ENCODE peak calls at places on chromosome 3, in ten cellular contexts. B, I, D, F, H, U, S, W, Z and N are unnamed samples.

GRCh38 chr3:42497009-42497731 is 5.3 kb upstream of the VIPR1 start:
- DNase-seq in B (no peak), I (peak; percentile 88), D (no peak), F (no peak), H (peak; percentile 44), U (no peak), S (no peak), W (peak; percentile 34), Z (peak; percentile 72), N (peak; percentile 59)

GRCh38 chr3:127546517-127546916 is 44.0 kb downstream of the TPRA1 start:
- DNase-seq in B (peak; percentile 23), I (no peak), D (no peak), F (no peak), H (no peak), U (no peak), S (no peak), W (no peak), Z (no peak), N (no peak)

GRCh38 chr3:24086597-24087369 is 141.7 kb downstream of the NR1D2 start:
- DNase-seq in B (no peak), I (peak; percentile 66), D (no peak), F (no peak), H (peak; percentile 47), U (no peak), S (no peak), W (no peak), Z (peak; percentile 30), N (peak; percentile 53)

GRCh38 chr3:163476179-163476578 is 1602.1 kb downstream of the SI start:
- DNase-seq in B (no peak), I (peak; percentile 10), D (no peak), F (no peak), H (no peak), U (peak; percentile 16), S (no peak), W (no peak), Z (no peak), N (no peak)

GRCh38 chr3:55647086-55647485 is 160.0 kb upstream of the WNT5A start:
- DNase-seq in B (no peak), I (no peak), D (no peak), F (no peak), H (no peak), U (no peak), S (no peak), W (no peak), Z (no peak), N (no peak)

GRCh38 chr3:146640361-146640760 is 35.2 kb upstream of the PLSCR5 start:
- DNase-seq in B (no peak), I (no peak), D (no peak), F (no peak), H (no peak), U (no peak), S (no peak), W (no peak), Z (no peak), N (no peak)

GRCh38 chr3:128619146-128619890 is 31.3 kb downstream of the RPN1 start:
- DNase-seq in B (no peak), I (peak; percentile 90), D (no peak), F (no peak), H (peak; percentile 97), U (peak; percentile 90), S (no peak), W (no peak), Z (peak; percentile 64), N (peak; percentile 70)

GRCh38 chr3:25830373-25831305 is 40.7 kb downstream of the OXSM start:
- DNase-seq in B (no peak), I (no peak), D (peak; percentile 30), F (peak; percentile 44), H (no peak), U (no peak), S (no peak), W (no peak), Z (no peak), N (no peak)

DNA sequence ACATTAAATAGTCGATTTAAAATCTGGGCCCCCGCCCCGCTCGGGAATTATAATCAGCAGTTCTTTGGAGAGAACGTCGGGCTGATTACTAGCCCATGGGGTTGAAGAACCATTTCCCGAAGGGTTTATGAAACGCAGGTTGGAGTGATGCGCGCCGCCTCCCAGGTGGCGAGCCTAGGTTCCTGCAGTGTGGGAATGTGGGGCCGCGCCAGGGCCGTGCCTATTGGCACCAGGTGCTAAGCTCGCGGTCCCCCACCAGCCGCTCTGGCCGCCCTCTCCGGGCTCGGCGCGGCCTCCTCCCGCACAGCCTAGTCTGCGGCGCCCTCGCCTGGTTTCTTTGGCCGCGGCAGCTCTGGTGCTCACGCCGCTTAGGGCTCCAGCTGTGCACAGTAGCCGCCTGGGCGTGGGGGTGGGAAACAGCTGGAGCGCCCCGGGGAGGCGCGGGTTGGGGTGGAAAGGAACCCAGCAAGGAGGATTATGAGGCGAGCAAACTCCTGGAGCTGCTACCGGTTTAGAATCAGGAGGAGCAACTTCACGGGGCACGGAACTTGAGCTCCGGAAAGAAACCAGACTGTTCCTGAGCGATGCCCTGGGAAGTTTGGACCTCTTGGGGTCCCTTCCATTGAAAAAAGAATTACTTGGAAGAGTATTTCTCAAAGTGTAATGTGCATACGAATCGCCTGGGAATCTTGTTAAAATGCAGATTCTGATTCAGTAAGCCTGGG is 5.6 kb upstream of the MECOM start:
- DNase-seq in B (peak; percentile 90), I (peak; percentile 68), D (peak; percentile 89), F (no peak), H (peak; percentile 39), U (peak; percentile 81), S (peak; percentile 80), W (no peak), Z (peak; percentile 71), N (peak; percentile 34)
- TF ChIP-seq CTCF in B (peak; percentile 76), I (peak; percentile 72), D (peak; percentile 66), F (peak; percentile 58), H (peak; percentile 43), U (peak; percentile 69), S (peak; percentile 60), W (peak; percentile 38), Z (peak; percentile 83), N (peak; percentile 53)

GRCh38 chr3:27458929-27459328 is 25.3 kb downstream of the SLC4A7 start:
- DNase-seq in B (no peak), I (no peak), D (no peak), F (no peak), H (peak; percentile 49), U (no peak), S (no peak), W (no peak), Z (no peak), N (no peak)
- H3K4me3 ChIP-seq in B (no peak overlapping the region), I (no peak overlapping the region), D (no peak overlapping the region), F (no peak overlapping the region), H (no peak overlapping the region), U (no peak overlapping the region), S (no peak overlapping the region), W (no peak overlapping the region), Z (no peak overlapping the region), N (no peak overlapping the region)

DNA sequence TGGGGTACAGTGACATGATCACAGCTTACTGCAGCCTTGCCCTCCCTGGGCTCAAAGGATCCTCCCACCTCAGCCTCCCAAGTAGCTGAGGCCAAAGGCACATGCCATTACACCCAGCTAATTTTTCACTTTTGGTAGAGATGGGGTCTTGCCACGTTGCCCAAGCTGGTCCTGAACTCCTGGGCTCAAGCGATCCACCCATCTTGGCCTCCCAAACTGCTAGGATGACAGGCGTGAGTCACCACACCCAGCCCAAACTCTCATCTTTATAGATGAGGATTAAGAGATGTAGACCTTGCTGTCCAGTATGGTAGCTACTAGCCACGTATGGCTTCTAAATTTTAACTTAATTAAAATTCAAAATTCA is 4.4 kb upstream of the ABHD5 start:
- DNase-seq in B (no peak), I (no peak), D (no peak), F (no peak), H (no peak), U (no peak), S (no peak), W (no peak), Z (no peak), N (no peak)
- TF ChIP-seq CTCF in B (no peak), I (no peak), D (no peak), F (no peak), H (no peak), U (no peak), S (no peak), W (no peak), Z (no peak), N (no peak)

DNA sequence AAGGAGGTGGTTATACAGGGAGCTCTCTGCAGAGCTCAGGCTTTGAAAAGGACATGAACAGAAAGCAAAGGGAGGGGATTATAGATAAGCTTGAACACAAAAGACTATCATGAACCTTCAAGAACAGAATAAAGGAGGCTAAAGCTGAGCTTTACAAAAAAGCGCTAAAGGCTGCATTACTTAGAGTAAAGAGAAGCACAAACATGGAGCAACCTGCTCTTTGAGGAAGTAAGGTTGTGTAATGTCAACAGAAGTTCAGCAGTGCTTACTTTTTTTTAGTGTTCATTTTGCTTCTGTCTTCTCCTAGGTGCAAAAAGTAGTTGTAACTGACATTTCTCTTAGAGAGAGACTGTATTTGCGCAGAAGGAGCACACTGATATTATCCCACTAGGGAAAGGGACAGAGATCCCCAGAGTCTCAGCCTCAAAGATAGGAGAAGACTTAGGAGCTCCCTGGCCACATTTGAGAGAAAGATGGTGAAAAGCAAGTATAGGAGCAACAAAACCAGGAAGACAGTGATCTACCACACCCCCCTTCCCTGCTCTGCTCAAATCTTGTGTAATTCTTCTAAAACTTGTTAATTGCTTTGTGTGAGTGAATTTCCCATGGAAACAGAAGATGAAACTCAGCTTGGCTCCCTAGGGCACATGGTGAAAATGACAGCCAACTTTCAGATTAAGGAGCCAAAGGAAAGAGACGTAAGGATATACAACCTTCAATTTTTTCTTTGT is 54.7 kb downstream of the QTRT2 start:
- DNase-seq in B (no peak), I (no peak), D (no peak), F (no peak), H (no peak), U (peak; percentile 41), S (no peak), W (no peak), Z (no peak), N (no peak)
- H3K4me3 ChIP-seq in B (no peak overlapping the region), I (no peak overlapping the region), D (no peak overlapping the region), F (no peak overlapping the region), H (no peak overlapping the region), U (no peak overlapping the region), S (no peak overlapping the region), W (no peak overlapping the region), Z (no peak overlapping the region), N (no peak overlapping the region)

GRCh38 chr3:160953681-160954080 is 151.5 kb downstream of the B3GALNT1 start:
- DNase-seq in B (no peak), I (no peak), D (no peak), F (no peak), H (no peak), U (no peak), S (no peak), W (no peak), Z (no peak), N (no peak)

GRCh38 chr3:160950954-160951353 is 154.2 kb downstream of the B3GALNT1 start:
- DNase-seq in B (no peak), I (no peak), D (no peak), F (no peak), H (no peak), U (no peak), S (no peak), W (no peak), Z (no peak), N (no peak)

GRCh38 chr3:160951677-160952487 is 153.3 kb downstream of the B3GALNT1 start:
- DNase-seq in B (no peak), I (no peak), D (no peak), F (no peak), H (no peak), U (no peak), S (no peak), W (no peak), Z (no peak), N (no peak)

DNA sequence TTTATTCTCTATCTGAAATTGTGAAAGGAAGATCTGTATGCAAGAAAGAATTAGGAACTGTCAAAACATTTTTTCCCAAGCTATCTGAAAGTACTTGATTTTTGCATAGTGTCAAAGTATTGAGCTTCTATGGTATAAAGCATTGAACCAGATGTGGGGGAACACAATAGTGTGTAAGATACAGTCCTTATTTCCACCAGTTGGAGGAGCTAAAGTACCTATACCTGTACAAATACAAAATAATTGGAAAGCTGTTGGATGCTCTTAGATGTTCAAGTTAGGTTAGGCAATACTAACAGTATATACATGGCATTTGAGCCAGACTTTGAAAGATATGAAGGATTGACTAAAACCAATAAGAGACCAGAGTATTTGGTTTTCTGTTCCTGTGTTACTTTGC is 148.4 kb downstream of the B3GALNT1 start:
- DNase-seq in B (no peak), I (peak; percentile 73), D (no peak), F (peak; percentile 42), H (peak; percentile 55), U (peak; percentile 52), S (no peak), W (no peak), Z (peak; percentile 55), N (peak; percentile 24)
- TF ChIP-seq CTCF in B (peak; percentile 41), I (peak; percentile 52), D (peak; percentile 48), F (peak; percentile 75), H (peak; percentile 59), U (peak; percentile 38), S (no peak), W (no peak), Z (peak; percentile 45), N (peak; percentile 43)